ENCODE peak calls at places on chromosomes 5 and 9, in six cellular contexts. C, Y, M, O, W and Z are unnamed samples.

GRCh38 chr9:123654647-123655637 is 275.0 kb downstream of the DENND1A start:
- DNase-seq in C (no peak), Y (no peak), M (no peak), O (no peak), W (peak), Z (no peak)

GRCh38 chr5:168269950-168270349 is 21.5 kb upstream of the WWC1 start:
- DNase-seq in C (no peak), Y (no peak), M (no peak), O (no peak), W (peak), Z (no peak)

GRCh38 chr9:68706579-68707201 is 1.6 kb downstream of the PIP5K1B start:
- DNase-seq in C (no peak), Y (no peak), M (no peak), O (no peak), W (no peak), Z (no peak)

GRCh38 chr9:127503379-127503921 is 52.1 kb downstream of the LRSAM1 start:
- DNase-seq in C (no peak), Y (no peak), M (no peak), O (no peak), W (no peak), Z (no peak)

GRCh38 chr5:173618927-173619519 is 2.6 kb upstream of the BOD1 start:
- DNase-seq in C (no peak), Y (peak), M (no peak), O (peak), W (peak), Z (peak)

GRCh38 chr5:156037151-156037909 is 289.6 kb upstream of the SGCD start:
- DNase-seq in C (no peak), Y (no peak), M (no peak), O (no peak), W (no peak), Z (no peak)

GRCh38 chr9:137422668-137423000 is 328 bp downstream of the EXD3 start:
- DNase-seq in C (peak), Y (no peak), M (no peak), O (no peak), W (peak), Z (peak)

GRCh38 chr5:172994405-172994804 is 10.8 kb downstream of the ATP6V0E1 start:
- DNase-seq in C (no peak), Y (no peak), M (no peak), O (no peak), W (no peak), Z (no peak)

GRCh38 chr9:137138701-137139467 is at the start of gene GRIN1:
- DNase-seq in C (peak), Y (no peak), M (no peak), O (no peak), W (peak), Z (no peak)

GRCh38 chr5:109105631-109106267 is 304.0 kb downstream of the PJA2 start:
- DNase-seq in C (no peak), Y (no peak), M (no peak), O (no peak), W (no peak), Z (peak)

GRCh38 chr5:112491257-112491656 is 72.2 kb upstream of the EPB41L4A start:
- DNase-seq in C (no peak), Y (peak), M (no peak), O (peak), W (peak), Z (no peak)

GRCh38 chr9:119043996-119044395 is 325.2 kb downstream of the BRINP1 start:
- DNase-seq in C (no peak), Y (no peak), M (no peak), O (no peak), W (no peak), Z (no peak)

GRCh38 chr9:19924090-19924489 is 135.3 kb upstream of the SLC24A2 start:
- DNase-seq in C (no peak), Y (no peak), M (no peak), O (no peak), W (no peak), Z (no peak)

GRCh38 chr5:76376141-76376900 is 26.8 kb upstream of the IQGAP2 start:
- DNase-seq in C (no peak), Y (no peak), M (no peak), O (no peak), W (no peak), Z (no peak)

GRCh38 chr5:52864376-52864775 is 76.7 kb downstream of the ITGA1 start:
- DNase-seq in C (no peak), Y (no peak), M (no peak), O (no peak), W (no peak), Z (peak)

GRCh38 chr9:297104-297794 is 82.6 kb downstream of the DOCK8 start:
- DNase-seq in C (no peak), Y (peak), M (no peak), O (no peak), W (no peak), Z (no peak)

GRCh38 chr9:87889065-87889881 is 6.6 kb downstream of the SPATA31E1 start:
- DNase-seq in C (no peak), Y (no peak), M (no peak), O (no peak), W (no peak), Z (no peak)

GRCh38 chr5:126656397-126657007 is 55.8 kb downstream of the PHAX start:
- DNase-seq in C (no peak), Y (peak), M (no peak), O (peak), W (peak), Z (peak)

GRCh38 chr5:33313150-33313549 is 127.6 kb upstream of the TARS1 start:
- DNase-seq in C (no peak), Y (peak), M (no peak), O (no peak), W (peak), Z (peak)

GRCh38 chr9:137589441-137590122 is 730 bp downstream of the ZMYND19 start:
- DNase-seq in C (no peak), Y (no peak), M (no peak), O (no peak), W (no peak), Z (peak)

GRCh38 chr5:169795311-169795710 is 158.2 kb downstream of the DOCK2 start:
- DNase-seq in C (no peak), Y (no peak), M (no peak), O (no peak), W (peak), Z (no peak)

GRCh38 chr5:110323832-110324231 is 402.6 kb downstream of the TMEM232 start:
- DNase-seq in C (no peak), Y (no peak), M (no peak), O (no peak), W (no peak), Z (no peak)

GRCh38 chr5:127846884-127847283 is 143.7 kb downstream of the CCDC192 start:
- DNase-seq in C (no peak), Y (no peak), M (no peak), O (no peak), W (no peak), Z (no peak)

GRCh38 chr5:27855491-27855890 is 817.1 kb upstream of the CDH9 start:
- DNase-seq in C (no peak), Y (no peak), M (no peak), O (no peak), W (no peak), Z (no peak)

GRCh38 chr5:93583799-93584530 is 943 bp downstream of the NR2F1 start:
- DNase-seq in C (peak), Y (no peak), M (no peak), O (peak), W (peak), Z (peak)

GRCh38 chr5:51416149-51416548 is 32.9 kb downstream of the ISL1 start:
- DNase-seq in C (no peak), Y (no peak), M (no peak), O (no peak), W (no peak), Z (no peak)

GRCh38 chr5:77224672-77225355 is 14.3 kb downstream of the PDE8B start:
- DNase-seq in C (no peak), Y (no peak), M (no peak), O (peak), W (peak), Z (no peak)

GRCh38 chr5:139982157-139982974 is 60.7 kb downstream of the NRG2 start:
- DNase-seq in C (no peak), Y (no peak), M (no peak), O (no peak), W (peak), Z (peak)

GRCh38 chr5:58235279-58235678 is 224.6 kb downstream of the PLK2 start:
- DNase-seq in C (no peak), Y (peak), M (no peak), O (no peak), W (no peak), Z (no peak)

GRCh38 chr5:147509041-147509709 is 693 bp downstream of the DPYSL3 start:
- DNase-seq in C (peak), Y (no peak), M (no peak), O (no peak), W (no peak), Z (no peak)

GRCh38 chr5:108560581-108560980 is 178.7 kb upstream of the FBXL17 start:
- DNase-seq in C (no peak), Y (no peak), M (no peak), O (no peak), W (no peak), Z (no peak)

GRCh38 chr9:137556069-137556838 is 4.6 kb downstream of the MRPL41 start:
- DNase-seq in C (no peak), Y (no peak), M (no peak), O (no peak), W (no peak), Z (no peak)

GRCh38 chr5:150656191-150657132 is 4.6 kb upstream of the MYOZ3 start:
- DNase-seq in C (peak), Y (peak), M (no peak), O (peak), W (peak), Z (peak)

GRCh38 chr9:130429407-130429806 is 15.4 kb upstream of the ASS1 start:
- DNase-seq in C (no peak), Y (no peak), M (no peak), O (no peak), W (no peak), Z (no peak)

GRCh38 chr5:7856855-7857254 is 5.9 kb upstream of the CFAP90 start:
- DNase-seq in C (peak), Y (no peak), M (no peak), O (peak), W (peak), Z (peak)

GRCh38 chr9:93664549-93665120 is 88.3 kb downstream of the PHF2 start:
- DNase-seq in C (no peak), Y (no peak), M (no peak), O (no peak), W (no peak), Z (no peak)

GRCh38 chr5:34717426-34718327 is 61.5 kb downstream of the RAI14 start:
- DNase-seq in C (peak), Y (no peak), M (peak), O (no peak), W (no peak), Z (peak)

GRCh38 chr5:136028782-136029742 is at the start of gene TGFBI:
- DNase-seq in C (peak), Y (peak), M (peak), O (peak), W (peak), Z (peak)

GRCh38 chr5:134465856-134466240 is 54.2 kb upstream of the CDKN2AIPNL start:
- DNase-seq in C (peak), Y (peak), M (peak), O (peak), W (peak), Z (peak)

DNA sequence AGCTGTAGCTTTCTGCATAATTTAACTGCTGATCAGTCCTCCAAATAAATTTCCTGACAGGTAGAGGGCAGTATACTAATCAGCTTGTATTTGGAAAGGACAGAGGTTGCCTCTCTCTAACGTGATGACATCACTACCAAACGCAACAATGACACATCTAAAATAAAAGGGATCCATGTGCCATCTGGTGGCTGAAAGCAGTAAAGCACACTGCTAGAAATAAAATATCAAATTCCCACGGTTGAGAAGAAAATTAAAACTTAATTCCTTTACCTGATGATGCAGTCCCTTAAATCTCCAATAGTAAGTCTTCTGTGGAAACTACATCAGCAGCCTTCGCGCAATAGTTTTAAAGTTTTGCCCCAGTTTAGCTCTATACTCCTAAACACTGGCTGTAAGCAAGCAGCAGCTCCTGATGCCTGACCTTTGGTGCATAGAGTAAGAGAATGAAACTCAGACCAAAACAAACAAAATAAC is 54.5 kb downstream of the DIAPH1 start:
- DNase-seq in C (peak), Y (peak), M (peak), O (peak), W (peak), Z (peak)
- TF ChIP-seq JUN in C (no peak), Y (peak), M (peak), O (no peak), W (peak), Z (peak)

DNA sequence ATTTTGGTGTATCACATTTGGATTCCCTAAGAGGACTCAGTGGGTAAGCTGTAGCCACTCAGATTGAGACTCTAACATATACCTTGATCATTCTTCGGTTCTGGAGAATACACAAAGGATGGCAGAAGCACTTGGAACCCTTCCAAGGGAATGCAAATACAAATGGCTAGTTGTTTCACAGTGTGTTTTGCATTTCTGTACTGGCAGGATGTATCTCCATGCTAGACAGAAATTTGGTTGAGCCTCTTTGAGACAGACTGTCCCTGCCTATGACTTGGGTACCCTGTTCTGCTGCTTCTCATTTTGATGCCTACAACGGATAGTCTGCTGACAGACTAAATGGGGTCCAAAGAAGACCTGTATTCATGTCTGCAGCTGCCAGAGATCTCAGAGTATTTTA is 273.5 kb downstream of the TMEM38B start:
- DNase-seq in C (no peak), Y (no peak), M (no peak), O (no peak), W (no peak), Z (no peak)
- TF ChIP-seq JUN in C (no peak), Y (no peak), M (no peak), O (no peak), W (no peak), Z (no peak)

GRCh38 chr5:13763719-13764118 is 180.8 kb downstream of the DNAH5 start:
- DNase-seq in C (no peak), Y (no peak), M (no peak), O (no peak), W (no peak), Z (no peak)
- TF ChIP-seq JUN in C (no peak), Y (no peak), M (no peak), O (no peak), W (no peak), Z (no peak)

DNA sequence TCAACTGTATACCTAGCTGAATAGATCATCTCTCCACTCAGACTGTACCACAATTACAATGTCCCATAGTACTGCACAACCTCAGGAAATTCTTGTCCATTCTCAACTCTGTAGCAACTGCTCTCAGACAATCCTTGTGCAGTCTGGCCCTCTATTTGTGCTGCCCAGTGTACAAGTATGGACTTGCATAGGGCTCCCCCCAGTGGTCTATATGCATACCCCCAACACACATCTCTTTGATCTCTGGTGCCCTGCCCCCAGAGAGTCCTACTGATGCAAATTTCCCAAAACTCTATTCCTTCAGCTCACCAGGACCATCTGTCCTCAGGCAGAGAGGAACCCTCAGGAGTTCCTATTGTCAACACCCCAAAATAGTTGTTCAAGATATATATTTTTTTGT is 205.3 kb downstream of the SLCO4C1 start:
- DNase-seq in C (peak), Y (no peak), M (no peak), O (peak), W (peak), Z (no peak)
- TF ChIP-seq JUN in C (no peak), Y (no peak), M (no peak), O (no peak), W (no peak), Z (no peak)

GRCh38 chr9:121662359-121662758 is 10.9 kb downstream of the DAB2IP start:
- DNase-seq in C (no peak), Y (no peak), M (no peak), O (no peak), W (no peak), Z (no peak)
- TF ChIP-seq JUN in C (no peak), Y (no peak), M (no peak), O (no peak), W (no peak), Z (no peak)

DNA sequence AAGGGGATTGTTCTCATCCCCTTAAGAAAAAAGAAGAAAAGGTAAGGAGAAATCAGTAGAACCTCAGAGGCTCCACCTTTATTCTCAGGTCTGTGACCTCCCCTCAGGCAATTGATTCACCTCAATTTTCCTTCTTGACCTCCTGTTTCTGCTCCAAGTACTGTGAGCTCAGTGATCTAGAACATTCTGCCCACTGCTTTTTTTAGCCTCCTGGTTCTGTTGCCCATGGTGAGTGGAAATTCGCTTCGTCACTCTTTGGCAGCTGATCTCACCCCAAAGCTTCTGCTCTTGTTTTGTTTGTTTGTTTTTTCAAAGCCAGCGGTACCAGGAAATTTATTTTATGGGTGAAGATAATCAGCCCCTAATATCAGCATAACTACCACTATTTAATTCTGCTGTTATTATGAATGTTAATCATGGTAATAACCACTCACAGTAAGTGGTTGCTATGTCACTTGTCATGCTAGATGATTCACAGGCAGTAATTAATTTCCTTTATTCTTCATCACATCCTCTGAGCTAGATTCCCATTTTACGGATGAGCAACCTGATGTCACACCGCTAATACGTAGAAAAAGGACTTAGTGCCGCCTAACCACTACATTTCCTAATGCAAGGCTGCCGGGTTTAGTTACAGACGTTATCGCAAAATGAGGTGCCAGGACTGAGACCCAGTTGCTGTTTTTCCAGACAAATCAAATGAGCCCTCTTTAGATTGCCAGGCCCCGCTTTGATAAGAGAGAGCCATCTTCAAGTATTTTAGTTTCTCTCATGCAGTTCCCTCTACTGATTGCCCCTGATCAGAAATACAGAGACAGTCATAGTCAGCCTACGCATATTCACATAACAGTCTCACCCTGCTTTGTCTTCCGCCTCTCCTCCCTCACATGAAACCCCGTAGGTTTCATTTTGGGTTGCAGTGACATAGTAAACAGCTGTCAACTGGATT is 78.2 kb downstream of the CYFIP2 start:
- DNase-seq in C (no peak), Y (no peak), M (no peak), O (no peak), W (no peak), Z (no peak)
- TF ChIP-seq JUN in C (no peak), Y (no peak), M (no peak), O (no peak), W (no peak), Z (no peak)

GRCh38 chr5:178309271-178310008 is 76.8 kb upstream of the PHYKPL start:
- DNase-seq in C (peak), Y (no peak), M (no peak), O (no peak), W (peak), Z (no peak)

GRCh38 chr5:178308541-178309092 is 76.0 kb upstream of the PHYKPL start:
- DNase-seq in C (peak), Y (no peak), M (no peak), O (no peak), W (no peak), Z (no peak)

GRCh38 chr5:178306430-178307225 is 74.0 kb upstream of the PHYKPL start:
- DNase-seq in C (peak), Y (no peak), M (no peak), O (no peak), W (no peak), Z (no peak)

GRCh38 chr5:178305801-178306200 is 73.2 kb upstream of the PHYKPL start:
- DNase-seq in C (peak), Y (no peak), M (no peak), O (no peak), W (no peak), Z (no peak)

GRCh38 chr5:178307266-178308045 is 74.9 kb upstream of the PHYKPL start:
- DNase-seq in C (peak), Y (no peak), M (no peak), O (no peak), W (no peak), Z (no peak)
- TF ChIP-seq JUN in C (no peak), Y (no peak), M (no peak), O (no peak), W (no peak), Z (no peak)